ENCODE peak calls at places on chromosomes 4 and X, in eight cellular contexts. J is GM13976, K is body of pancreas, P is glutamatergic neuron, Q is kidney epithelial cell, E is tibial nerve, Z is coronary artery, U is AG09309. M is an unnamed sample.

GRCh38 chr4:109166586-109166985 is 135.9 kb downstream of the COL25A1 start:
- DNase-seq in J (no peak), K (no peak), P (no peak), Q (no peak), E (no peak), Z (no peak), U (no peak), M (no peak)

GRCh38 chr4:122423246-122423645 is 33.3 kb downstream of the IL2 start:
- DNase-seq in J (no peak), K (no peak), P (no peak), Q (no peak), E (no peak), Z (no peak), U (no peak), M (no peak)

GRCh38 chrX:31931225-31931624 is 859.4 kb upstream of the FTHL17 start:
- DNase-seq in J (no peak), K (no peak), P (no peak), Q (peak; percentile 47), E (no peak), Z (no peak), U (no peak), M (no peak)

GRCh38 chr4:60938621-60939020 is 261.5 kb upstream of the ADGRL3 start:
- DNase-seq in J (no peak), K (no peak), P (no peak), Q (no peak), E (no peak), Z (no peak), U (no peak), M (no peak)

GRCh38 chr4:5758741-5759140 is 47.7 kb downstream of the EVC start:
- DNase-seq in J (no peak), K (no peak), P (no peak), Q (peak; percentile 98), E (no peak), Z (peak; percentile 46), U (peak; percentile 92), M (no peak)

GRCh38 chr4:67616478-67616877 is 58.0 kb downstream of the STAP1 start:
- DNase-seq in J (no peak), K (no peak), P (no peak), Q (no peak), E (no peak), Z (no peak), U (no peak), M (no peak)

GRCh38 chrX:641671-642435 is 11.3 kb downstream of the SHOX start:
- DNase-seq in J (no peak), K (no peak), P (no peak), Q (no peak), E (no peak), Z (peak; percentile 16), U (no peak), M (no peak)

GRCh38 chrX:112931478-112931877 is 90.8 kb upstream of the AMOT start:
- DNase-seq in J (no peak), K (no peak), P (no peak), Q (no peak), E (no peak), Z (no peak), U (no peak), M (no peak)

GRCh38 chrX:46140272-46140671 is 404.9 kb downstream of the ZNF674 start:
- DNase-seq in J (no peak), K (no peak), P (no peak), Q (no peak), E (no peak), Z (no peak), U (no peak), M (no peak)

GRCh38 chr4:114263233-114263632 is 283.8 kb upstream of the ARSJ start:
- DNase-seq in J (no peak), K (no peak), P (no peak), Q (no peak), E (no peak), Z (no peak), U (peak; percentile 4), M (no peak)

GRCh38 chr4:108160741-108161352 is 7.9 kb downstream of the LEF1 start:
- DNase-seq in J (no peak), K (no peak), P (no peak), Q (no peak), E (no peak), Z (no peak), U (no peak), M (no peak)

GRCh38 chr4:129806986-129807385 is 711.0 kb downstream of the C4orf33 start:
- DNase-seq in J (no peak), K (no peak), P (no peak), Q (no peak), E (no peak), Z (no peak), U (no peak), M (no peak)

GRCh38 chr4:129808242-129808641 is 712.3 kb downstream of the C4orf33 start:
- DNase-seq in J (no peak), K (no peak), P (no peak), Q (no peak), E (no peak), Z (no peak), U (no peak), M (no peak)

DNA sequence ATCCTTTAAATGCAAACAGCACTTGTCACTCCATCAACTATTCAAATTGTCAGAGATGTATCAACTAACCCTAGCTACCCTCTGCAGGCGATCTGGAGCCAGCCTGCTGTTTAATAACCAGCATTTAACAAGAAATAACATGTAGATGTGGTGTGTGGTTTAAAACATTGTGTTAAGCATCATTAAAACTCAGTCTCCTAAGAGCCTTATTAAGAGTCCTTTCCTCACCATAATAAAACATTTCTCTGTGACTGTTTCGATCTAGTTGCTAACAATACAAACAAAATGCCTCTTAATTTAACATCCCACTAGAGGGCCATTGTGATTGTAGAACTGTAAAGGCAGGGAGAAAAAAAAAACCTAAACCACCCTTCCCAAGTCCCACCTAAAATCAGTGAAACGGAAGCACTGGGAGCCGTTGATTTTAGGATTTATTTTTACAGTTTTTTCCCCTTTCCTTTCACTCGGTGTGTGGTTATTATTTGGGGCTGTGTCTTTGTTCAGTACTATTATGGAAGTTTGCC is 708.6 kb downstream of the C4orf33 start:
- DNase-seq in J (no peak), K (no peak), P (no peak), Q (no peak), E (no peak), Z (no peak), U (no peak), M (no peak)
- TF ChIP-seq CTCF in J (no peak), K (no peak), P (no peak), Q (no peak), E (no peak), Z (no peak), U (no peak), M (no peak)

GRCh38 chr4:17468638-17469221 is 43.2 kb downstream of the QDPR start:
- DNase-seq in J (no peak), K (no peak), P (peak; percentile 21), Q (no peak), E (no peak), Z (no peak), U (no peak), M (no peak)
- TF ChIP-seq CTCF in J (no peak), K (peak; percentile 27), P (peak; percentile 84), Q (peak; percentile 53), E (peak; percentile 52), Z (peak; percentile 32), U (peak; percentile 53), M (peak; percentile 41)

DNA sequence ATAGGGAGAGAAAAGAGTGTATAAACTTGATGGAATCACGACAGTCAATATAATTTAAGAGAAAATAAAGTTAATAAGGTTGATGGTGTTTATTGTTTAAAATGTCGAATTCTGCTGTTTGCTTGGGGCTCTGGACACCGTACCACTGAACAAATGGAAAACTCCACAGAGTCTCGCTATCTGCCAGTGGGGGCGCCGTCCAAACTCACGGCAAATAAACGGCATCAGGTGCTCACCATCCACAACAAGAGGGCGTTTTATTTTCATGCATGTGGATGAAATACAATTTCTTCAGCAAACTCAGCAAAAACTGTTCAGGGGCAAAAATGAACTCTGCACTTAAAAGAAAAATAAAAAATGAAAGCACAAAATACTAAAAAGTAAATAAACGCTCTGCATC is 46.6 kb upstream of the FAM47C start:
- DNase-seq in J (no peak), K (no peak), P (peak; percentile 26), Q (no peak), E (no peak), Z (no peak), U (no peak), M (no peak)
- TF ChIP-seq CTCF in J (no peak), K (no peak), P (no peak), Q (peak; percentile 29), E (no peak), Z (no peak), U (no peak), M (no peak)

GRCh38 chr4:139281212-139281611 is 1.2 kb upstream of the MGARP start:
- DNase-seq in J (no peak), K (no peak), P (no peak), Q (no peak), E (no peak), Z (no peak), U (no peak), M (no peak)
- TF ChIP-seq CTCF in J (no peak), K (no peak), P (no peak), Q (peak; percentile 39), E (no peak), Z (no peak), U (no peak), M (peak; percentile 28)

GRCh38 chr4:124713213-124713592 is 671 bp upstream of the ANKRD50 start:
- DNase-seq in J (peak; percentile 31), K (peak; percentile 70), P (peak; percentile 79), Q (peak; percentile 28), E (peak; percentile 35), Z (peak; percentile 88), U (peak; percentile 41), M (no peak)

GRCh38 chr4:124712417-124713212 is at the start of gene ANKRD50:
- DNase-seq in J (peak; percentile 86), K (peak; percentile 87), P (peak; percentile 95), Q (peak; percentile 65), E (peak; percentile 80), Z (peak; percentile 94), U (peak; percentile 75), M (peak; percentile 51)

GRCh38 chr4:124710911-124711310 is 1.6 kb downstream of the ANKRD50 start:
- DNase-seq in J (no peak), K (peak; percentile 14), P (no peak), Q (no peak), E (no peak), Z (no peak), U (no peak), M (no peak)

GRCh38 chr4:124710253-124710849 is 2.2 kb downstream of the ANKRD50 start:
- DNase-seq in J (no peak), K (no peak), P (no peak), Q (no peak), E (no peak), Z (no peak), U (no peak), M (no peak)

DNA sequence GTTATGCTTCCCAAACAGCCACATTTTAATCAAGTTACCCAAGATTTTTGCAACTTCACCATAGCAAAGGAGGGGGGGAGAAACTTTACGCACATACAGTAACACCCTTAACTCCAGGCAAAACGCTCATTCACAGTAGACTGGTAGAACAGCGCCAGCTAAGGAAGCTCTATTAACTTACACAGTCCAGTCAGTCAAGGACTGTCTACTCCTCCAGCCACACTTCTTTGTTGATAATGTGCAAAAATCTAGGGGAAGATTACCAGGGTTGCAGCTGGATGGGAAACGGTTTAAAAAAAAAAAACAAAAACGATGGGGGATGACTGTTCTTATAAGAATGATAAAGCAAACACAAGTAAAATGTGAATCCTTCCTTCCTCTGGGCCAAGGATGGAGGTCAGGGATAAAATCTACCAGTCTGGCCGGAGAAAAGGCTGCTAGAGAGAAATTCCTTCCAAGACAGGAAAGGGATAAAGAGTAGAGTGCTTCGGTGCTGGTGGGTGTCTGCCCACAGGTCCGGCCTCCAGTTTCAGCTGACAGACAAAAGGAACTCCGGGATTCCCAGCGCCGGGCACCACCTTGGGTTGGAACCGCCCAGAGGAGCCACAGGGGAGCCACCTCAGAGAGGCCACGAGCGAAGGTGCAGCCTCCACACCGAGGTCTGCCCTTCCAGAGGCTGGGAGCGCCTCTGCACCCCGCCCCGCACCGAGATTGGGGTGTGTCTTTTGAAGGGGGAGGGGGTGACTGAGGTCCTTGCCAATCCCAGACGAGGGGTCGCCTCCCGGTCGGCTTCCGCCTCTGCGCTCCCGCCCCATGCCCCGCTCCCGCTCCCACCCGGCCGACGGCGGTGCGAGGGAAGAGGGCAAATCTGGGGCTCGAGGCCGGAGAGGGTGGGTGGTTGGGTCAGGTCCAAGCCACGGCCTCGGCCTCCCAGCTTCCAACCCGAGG is 789 bp downstream of the ANKRD50 start:
- DNase-seq in J (peak; percentile 27), K (peak; percentile 44), P (peak; percentile 82), Q (peak; percentile 32), E (peak; percentile 14), Z (no peak), U (peak; percentile 40), M (peak; percentile 28)
- TF ChIP-seq CTCF in J (no peak), K (no peak), P (no peak), Q (peak; percentile 36), E (peak; percentile 9), Z (no peak), U (peak; percentile 31), M (peak; percentile 22)